ENCODE peak calls at places on chromosomes 4 and X, in four cellular contexts. O is transverse colon, K is A549, W is suprapubic skin. Z is an unnamed sample.

GRCh38 chr4:147371661-147372060 is 109.2 kb upstream of the EDNRA start:
- DNase-seq in O (no peak), K (no peak), W (no peak), Z (no peak)

GRCh38 chrX:118528089-118528753 is 32.6 kb downstream of the DOCK11 start:
- DNase-seq in K (no peak), O (peak; percentile 21), W (no peak), Z (no peak)

GRCh38 chr4:88146891-88147290 is 11.5 kb downstream of the ABCG2 start:
- DNase-seq in O (no peak), K (no peak), W (no peak), Z (no peak)

GRCh38 chrX:47482512-47483309 is at the start of gene ZNF41:
- DNase-seq in O (peak; percentile 74), W (peak; percentile 79), K (peak; percentile 86), Z (peak; percentile 93)

GRCh38 chr4:46254788-46255187 is 130.9 kb upstream of the GABRG1 start:
- DNase-seq in W (no peak), K (no peak), O (no peak), Z (no peak)

GRCh38 chr4:84870398-84871163 is 95.9 kb downstream of the WDFY3 start:
- DNase-seq in O (no peak), W (no peak), K (peak; percentile 9), Z (no peak)

GRCh38 chrX:65406532-65406931 is 128.1 kb downstream of the LAS1L start:
- DNase-seq in W (no peak), K (no peak), O (no peak), Z (no peak)

GRCh38 chr4:101864660-101865059 is 74.1 kb downstream of the BANK1 start:
- DNase-seq in O (no peak), W (no peak), K (no peak), Z (no peak)

GRCh38 chr4:98780111-98780549 is 121.7 kb upstream of the TSPAN5 start:
- DNase-seq in O (no peak), W (no peak), K (no peak), Z (no peak)

GRCh38 chr4:86959588-86960500 is 25.0 kb downstream of the AFF1 start:
- DNase-seq in O (no peak), W (no peak), K (no peak), Z (no peak)

GRCh38 chr4:89307446-89308160 is at the start of gene GPRIN3:
- DNase-seq in W (peak; percentile 71), O (peak; percentile 66), K (no peak), Z (no peak)

GRCh38 chr4:184409911-184410692 is 64.2 kb downstream of the IRF2 start:
- DNase-seq in K (no peak), W (no peak), O (peak; percentile 42), Z (no peak)

GRCh38 chr4:150572704-150573504 is 9.0 kb upstream of the MAB21L2 start:
- DNase-seq in W (no peak), O (no peak), K (no peak), Z (no peak)

GRCh38 chr4:42768125-42768748 is 111.3 kb upstream of the ATP8A1 start:
- DNase-seq in K (no peak), W (no peak), O (peak; percentile 12), Z (no peak)

GRCh38 chr4:122625156-122625555 is 4.3 kb upstream of the IL21 start:
- DNase-seq in W (no peak), K (no peak), O (no peak), Z (no peak)

GRCh38 chr4:53015681-53016080 is 153.6 kb downstream of the RASL11B start:
- DNase-seq in O (peak; percentile 24), W (no peak), K (no peak), Z (no peak)

GRCh38 chrX:115690554-115691216 is 129.7 kb downstream of the PLS3 start:
- DNase-seq in W (no peak), K (peak; percentile 49), O (peak; percentile 35), Z (no peak)

GRCh38 chr4:188399834-188400233 is 260.6 kb downstream of the TRIML1 start:
- DNase-seq in W (no peak), K (no peak), O (no peak), Z (no peak)

GRCh38 chrX:17376381-17377046 is 1.5 kb downstream of the NHS start:
- DNase-seq in O (peak; percentile 17), K (peak; percentile 17), W (peak; percentile 63), Z (no peak)

GRCh38 chrX:17375631-17376380 is 806 bp downstream of the NHS start:
- DNase-seq in W (no peak), O (peak; percentile 12), K (peak; percentile 10), Z (no peak)

GRCh38 chrX:17375361-17375630 is 296 bp downstream of the NHS start:
- DNase-seq in W (no peak), K (peak; percentile 5), O (no peak), Z (no peak)

GRCh38 chrX:17373337-17373736 is 1.7 kb upstream of the NHS start:
- DNase-seq in W (no peak), O (no peak), K (no peak), Z (no peak)

DNA sequence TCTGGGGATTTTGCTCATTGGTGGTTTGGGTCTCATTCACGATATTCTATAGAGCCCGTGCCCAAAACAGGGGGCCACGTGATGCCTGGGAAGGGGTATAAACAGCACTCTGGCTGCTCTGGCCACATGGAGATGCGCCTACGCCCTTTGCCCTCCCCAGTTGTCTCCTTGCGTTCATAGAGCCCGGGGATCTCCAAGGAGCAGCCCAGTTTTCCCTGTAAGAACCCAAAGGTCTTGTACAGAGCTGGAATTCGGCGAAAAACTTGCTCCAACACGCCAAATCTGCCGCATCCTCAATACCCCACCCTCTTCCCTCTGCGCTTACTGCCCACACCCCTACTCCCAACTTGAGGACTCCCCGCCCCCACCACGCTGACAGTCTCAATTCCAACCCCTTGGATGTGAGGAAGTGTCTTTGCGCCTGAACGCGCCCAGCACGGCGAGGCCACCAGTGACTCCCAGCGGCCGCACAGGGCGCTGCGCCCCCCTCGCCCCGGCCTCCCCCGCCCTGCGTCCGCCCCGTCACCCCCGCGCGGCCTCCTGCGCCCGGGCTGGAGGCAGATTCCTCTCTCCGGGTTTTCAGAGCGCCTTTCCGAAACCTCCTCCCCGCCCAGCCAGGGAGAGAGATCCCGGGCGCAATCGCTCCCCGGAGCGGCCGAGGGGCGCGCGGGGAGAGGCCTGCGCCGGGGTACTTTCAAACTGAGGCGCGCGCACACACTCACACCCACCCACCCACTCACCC is at the start of gene NHS:
- DNase-seq in K (peak; percentile 68), O (peak; percentile 75), W (peak; percentile 77), Z (peak; percentile 40)
- TF ChIP-seq POLR2A in K (no peak), O (no peak), W (no peak), Z (no peak)

DNA sequence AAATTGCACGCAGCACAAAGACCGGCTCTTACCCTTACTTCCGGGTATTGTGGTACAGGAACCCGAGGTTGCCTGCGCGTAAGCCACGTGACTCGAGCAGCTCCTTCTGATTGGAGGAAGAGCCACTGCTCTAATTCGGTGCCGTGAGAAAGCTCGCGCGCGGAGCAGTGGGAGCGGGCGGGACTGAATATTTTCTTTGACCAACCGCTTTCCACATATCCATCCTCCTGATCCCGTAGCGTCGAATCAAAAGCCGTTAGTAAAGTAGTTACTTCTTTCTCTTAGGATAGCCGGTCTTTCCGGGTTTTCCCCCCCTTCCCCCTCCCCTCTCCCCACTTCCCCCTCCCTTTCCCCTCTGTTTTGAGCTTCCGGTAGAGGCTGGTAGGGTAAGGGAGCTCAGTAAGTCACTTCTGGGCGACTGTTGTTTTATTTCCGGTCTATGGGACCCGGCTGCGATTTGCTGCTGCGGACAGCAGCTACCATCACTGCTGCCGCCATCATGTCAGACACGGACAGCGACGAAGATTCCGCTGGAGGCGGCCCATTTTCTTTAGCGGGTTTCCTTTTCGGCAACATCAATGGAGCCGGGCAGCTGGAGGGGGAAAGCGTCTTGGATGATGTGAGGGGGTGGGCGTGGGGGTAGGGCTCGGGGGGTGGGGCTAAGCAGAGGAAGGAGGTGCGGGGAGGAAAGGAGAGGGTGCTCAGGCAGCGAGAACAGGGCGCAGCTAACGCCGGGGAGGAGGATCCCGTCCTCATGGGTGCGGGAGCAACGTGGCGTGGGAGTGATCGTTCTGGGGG is at the start of gene TAF1:
- DNase-seq in W (peak; percentile 97), K (peak; percentile 97), O (peak; percentile 95), Z (peak; percentile 95)
- TF ChIP-seq POLR2A in W (no peak), K (peak; percentile 82), O (peak; percentile 90), Z (peak; percentile 40)

GRCh38 chr4:1347410-1347864 is 429 bp downstream of the UVSSA start:
- DNase-seq in W (peak; percentile 89), K (peak; percentile 33), O (peak; percentile 76), Z (peak; percentile 95)
- TF ChIP-seq POLR2A in W (no peak), K (peak; percentile 1), O (peak; percentile 64), Z (no peak)

DNA sequence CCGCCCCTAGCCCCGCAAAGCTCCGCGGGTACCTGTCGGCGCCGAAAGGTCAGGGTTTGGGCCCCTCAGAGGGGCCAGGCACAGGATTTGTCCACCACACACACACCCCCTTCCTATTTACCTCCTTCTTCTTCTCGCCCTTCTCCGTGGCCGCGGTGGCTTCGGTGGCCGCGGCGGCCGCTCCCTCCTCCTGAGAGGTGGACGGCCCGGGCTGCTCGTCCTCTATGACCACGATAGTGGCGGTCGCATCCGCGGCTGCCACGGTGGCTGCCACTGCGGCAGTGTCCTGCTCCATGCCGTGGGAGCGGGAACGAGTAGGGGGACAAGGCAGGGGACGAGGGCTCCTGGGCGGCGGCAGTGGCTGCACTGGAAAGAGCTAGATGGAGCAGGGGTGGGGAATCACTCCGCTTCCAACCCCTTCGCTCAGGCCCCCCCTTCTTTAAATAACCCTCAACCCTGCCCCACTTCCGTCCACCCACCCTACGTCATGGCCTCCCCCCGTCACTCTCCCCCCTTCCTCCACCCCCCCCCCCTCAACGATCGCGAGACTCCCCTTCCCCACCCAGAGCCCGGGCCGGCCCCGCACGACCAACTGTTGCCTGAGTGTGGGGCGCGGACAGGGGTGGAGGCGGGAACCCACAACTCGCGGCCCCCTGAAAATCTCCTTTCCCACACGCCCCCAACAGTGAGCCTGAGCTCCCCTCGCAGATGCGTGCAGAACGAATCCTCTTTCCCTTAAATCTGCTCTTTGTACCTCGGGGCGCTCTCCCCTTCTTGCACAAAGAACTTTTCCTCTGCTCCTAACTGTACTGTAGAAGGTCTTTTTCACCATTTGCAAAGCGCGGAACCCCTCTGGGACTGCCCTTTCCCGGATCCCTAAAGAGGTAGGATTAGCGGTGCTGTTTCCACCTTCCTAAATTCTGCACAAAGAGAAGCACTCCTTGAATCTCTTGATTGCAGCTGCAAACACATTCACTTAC is at the start of gene SMARCA1:
- DNase-seq in K (peak; percentile 67), O (peak; percentile 17), W (peak; percentile 68), Z (peak; percentile 85)
- TF ChIP-seq POLR2A in K (peak; percentile 61), O (no peak), W (no peak), Z (no peak)

GRCh38 chrX:154379569-154379951 is 465 bp downstream of the EMD start:
- DNase-seq in K (no peak), O (no peak), W (no peak), Z (no peak)
- TF ChIP-seq POLR2A in K (no peak), O (no peak), W (no peak), Z (no peak)

DNA sequence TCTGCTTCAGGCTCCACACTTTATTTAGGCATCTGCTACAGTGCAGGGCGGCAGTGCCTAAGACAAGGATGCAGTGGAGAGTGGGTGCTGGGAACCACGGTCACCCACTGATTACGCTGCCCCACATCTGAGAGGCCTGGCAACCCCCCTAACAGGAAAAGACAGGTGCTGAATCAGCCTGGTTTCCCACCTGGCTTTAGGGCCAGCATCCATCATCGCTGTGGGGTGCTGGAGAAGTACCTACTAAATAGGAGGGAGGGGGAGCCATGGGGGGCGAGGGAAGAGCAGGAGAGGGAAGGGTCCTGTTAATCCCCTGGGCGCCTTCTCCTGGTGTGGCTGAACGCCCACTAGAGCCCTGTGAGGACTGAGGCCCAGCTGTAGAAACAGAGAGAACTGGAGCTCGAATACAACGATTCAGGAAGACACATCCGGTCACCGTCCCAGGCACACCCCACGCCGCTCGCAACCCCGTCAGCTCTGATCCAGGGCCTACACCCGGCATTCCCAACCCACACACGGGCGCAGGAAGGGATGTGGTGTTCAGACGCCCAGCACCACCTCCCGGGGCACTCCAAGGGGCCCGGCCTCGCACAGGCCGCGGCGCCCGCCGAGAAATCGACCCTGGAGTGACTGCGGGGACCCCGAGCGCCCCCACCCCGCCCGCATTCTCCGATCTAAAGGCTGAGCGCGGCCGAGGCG is 554 bp downstream of the DCTD start:
- DNase-seq in K (peak; percentile 20), O (peak; percentile 72), W (peak; percentile 82), Z (peak; percentile 24)
- TF ChIP-seq POLR2A in K (no peak), O (peak; percentile 9), W (no peak), Z (no peak)